ENCODE peak calls at places on chromosomes 1 and 21, in ten cellular contexts. C, W, V, J, R, N, H, Q, G and F are unnamed samples.

GRCh38 chr1:223714849-223715709 is 2.7 kb downstream of the CAPN2 start:
- DNase-seq in C (no peak), W (no peak), V (no peak), J (no peak), R (peak; percentile 49), N (peak; percentile 96), H (peak; percentile 53), Q (peak; percentile 66), G (peak; percentile 91), F (peak; percentile 52)

GRCh38 chr1:52904590-52905375 is 16.8 kb downstream of the ECHDC2 start:
- DNase-seq in C (peak; percentile 29), W (peak; percentile 25), V (no peak), J (peak; percentile 46), R (peak; percentile 86), N (no peak), H (no peak), Q (peak; percentile 10), G (no peak), F (peak; percentile 70)

GRCh38 chr1:22826630-22827580 is 116.3 kb downstream of the EPHB2 start:
- DNase-seq in C (peak; percentile 36), W (no peak), V (peak; percentile 43), J (no peak), R (no peak), N (no peak), H (no peak), Q (no peak), G (peak; percentile 30), F (no peak)

GRCh38 chr1:29812397-29813135 is 576.2 kb downstream of the PTPRU start:
- DNase-seq in C (peak; percentile 11), W (no peak), V (no peak), J (no peak), R (no peak), N (no peak), H (no peak), Q (no peak), G (no peak), F (peak; percentile 22)

GRCh38 chr1:188117436-188117835 is 1288.7 kb downstream of the PLA2G4A start:
- DNase-seq in C (no peak), W (no peak), V (no peak), J (no peak), R (no peak), N (no peak), H (no peak), Q (no peak), G (no peak), F (no peak)

GRCh38 chr1:151972533-151973270 is 21.0 kb downstream of the S100A10 start:
- DNase-seq in C (peak; percentile 66), W (no peak), V (no peak), J (no peak), R (no peak), N (peak; percentile 87), H (no peak), Q (peak; percentile 83), G (peak; percentile 91), F (peak; percentile 67)

GRCh38 chr1:190478193-190479007 is 736 bp upstream of the BRINP3 start:
- DNase-seq in C (no peak), W (no peak), V (no peak), J (no peak), R (no peak), N (peak; percentile 37), H (no peak), Q (peak; percentile 48), G (peak; percentile 49), F (no peak)

GRCh38 chr1:156920233-156921052 is at the start of gene LRRC71:
- DNase-seq in C (peak; percentile 78), W (peak; percentile 58), V (peak; percentile 79), J (peak; percentile 59), R (no peak), N (peak; percentile 64), H (peak; percentile 81), Q (peak; percentile 49), G (peak; percentile 77), F (peak; percentile 84)

GRCh38 chr1:173161510-173162221 is 45.5 kb downstream of the TNFSF4 start:
- DNase-seq in C (no peak), W (no peak), V (no peak), J (no peak), R (no peak), N (peak; percentile 86), H (no peak), Q (peak; percentile 3), G (peak; percentile 76), F (no peak)

GRCh38 chr1:155195201-155196102 is 12.2 kb downstream of the THBS3 start:
- DNase-seq in C (no peak), W (no peak), V (no peak), J (no peak), R (peak; percentile 56), N (peak; percentile 11), H (peak; percentile 51), Q (no peak), G (no peak), F (no peak)

GRCh38 chr1:116379057-116379630 is 6.1 kb downstream of the ATP1A1 start:
- DNase-seq in C (no peak), W (no peak), V (no peak), J (no peak), R (no peak), N (peak; percentile 14), H (no peak), Q (no peak), G (no peak), F (no peak)

GRCh38 chr1:169511339-169512028 is 25.7 kb upstream of the SLC19A2 start:
- DNase-seq in C (no peak), W (no peak), V (peak; percentile 48), J (no peak), R (no peak), N (peak; percentile 89), H (no peak), Q (no peak), G (peak; percentile 53), F (no peak)

GRCh38 chr21:27201197-27201596 is 234.3 kb upstream of the ADAMTS5 start:
- DNase-seq in C (no peak), W (no peak), V (no peak), J (no peak), R (no peak), N (peak; percentile 85), H (no peak), Q (no peak), G (no peak), F (no peak)

GRCh38 chr1:41728403-41729202 is 190.1 kb downstream of the HIVEP3 start:
- DNase-seq in C (no peak), W (no peak), V (no peak), J (peak; percentile 61), R (peak; percentile 50), N (no peak), H (no peak), Q (no peak), G (no peak), F (no peak)

GRCh38 chr1:27235827-27236226 is 1.4 kb downstream of the WDTC1 start:
- DNase-seq in C (no peak), W (no peak), V (no peak), J (no peak), R (no peak), N (peak; percentile 20), H (no peak), Q (no peak), G (peak; percentile 4), F (no peak)

DNA sequence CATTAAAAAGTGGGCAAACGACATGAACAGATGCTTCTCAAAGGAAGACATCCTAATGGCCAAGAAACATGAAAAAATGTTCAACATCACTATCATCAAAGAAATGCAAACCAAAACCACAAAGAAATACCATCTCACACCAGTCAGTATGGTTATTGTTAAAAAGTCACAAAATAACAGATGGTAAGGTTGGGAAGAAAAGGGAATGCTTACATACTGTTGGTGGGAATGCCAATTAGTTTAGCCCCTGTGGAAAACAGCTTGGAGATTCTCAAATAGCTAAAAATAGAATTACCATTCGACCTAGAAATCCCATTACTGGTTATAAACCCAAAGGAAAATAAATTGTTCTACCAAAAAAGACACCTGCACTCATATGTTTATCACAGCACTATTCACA is 369.4 kb downstream of the KCNH1 start:
- DNase-seq in C (no peak), W (no peak), V (no peak), J (no peak), R (no peak), N (no peak), H (no peak), Q (no peak), G (no peak), F (no peak)
- H3K27ac ChIP-seq in C (no peak overlapping the region), W (no peak overlapping the region), V (no peak overlapping the region), J (no peak overlapping the region), R (no peak overlapping the region), N (no peak overlapping the region), H (no peak overlapping the region), Q (no peak overlapping the region), G (no peak overlapping the region), F (no peak overlapping the region)

DNA sequence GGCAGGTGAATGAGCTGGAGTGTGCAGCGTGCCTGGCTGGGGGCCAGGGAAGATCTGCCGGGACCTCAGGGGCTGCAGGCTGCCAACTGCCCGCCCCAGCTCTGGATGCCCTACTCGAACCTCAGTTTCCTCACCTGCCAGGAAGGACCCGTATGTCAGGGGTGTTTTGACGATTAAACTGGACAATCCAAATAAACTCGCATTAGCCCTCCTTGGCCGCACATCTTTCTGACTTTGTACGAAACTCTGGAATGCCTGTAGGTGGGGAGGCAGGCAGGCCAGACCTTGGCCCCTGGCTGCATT is 8.3 kb upstream of the ZNF669 start:
- DNase-seq in C (no peak), W (no peak), V (no peak), J (no peak), R (no peak), N (no peak), H (no peak), Q (no peak), G (no peak), F (no peak)
- H3K4me3 ChIP-seq in C (peak overlapping the region; percentile 86), W (no peak overlapping the region), V (peak overlapping the region; percentile 83), J (no peak overlapping the region), R (peak overlapping the region; percentile 55), N (no peak overlapping the region), H (peak overlapping the region; percentile 61), Q (no peak overlapping the region), G (no peak overlapping the region), F (peak overlapping the region; percentile 74)

GRCh38 chr1:248688527-248689298 is 13.9 kb downstream of the OR14I1 start:
- DNase-seq in C (no peak), W (no peak), V (no peak), J (no peak), R (no peak), N (no peak), H (no peak), Q (no peak), G (no peak), F (no peak)

GRCh38 chr1:248691567-248692155 is 10.9 kb downstream of the OR14I1 start:
- DNase-seq in C (no peak), W (no peak), V (no peak), J (no peak), R (no peak), N (no peak), H (no peak), Q (no peak), G (no peak), F (no peak)

GRCh38 chr1:248681651-248682050 is 20.9 kb downstream of the OR14I1 start:
- DNase-seq in C (no peak), W (no peak), V (no peak), J (no peak), R (peak; percentile 25), N (no peak), H (no peak), Q (no peak), G (no peak), F (no peak)

GRCh38 chr1:248686815-248687214 is 15.8 kb downstream of the OR14I1 start:
- DNase-seq in C (no peak), W (peak; percentile 34), V (no peak), J (no peak), R (no peak), N (no peak), H (no peak), Q (no peak), G (no peak), F (no peak)
- H3K9me3 ChIP-seq in C (peaks cover 15% of the 10 kb centered on the region), W (no peaks in the 10 kb centered on the region), V (no peaks in the 10 kb centered on the region), J (no peaks in the 10 kb centered on the region), R (peaks cover 8% of the 10 kb centered on the region), N (peaks cover 6% of the 10 kb centered on the region), H (no peaks in the 10 kb centered on the region), Q (no peaks in the 10 kb centered on the region), G (peaks cover 2% of the 10 kb centered on the region), F (peaks cover 3% of the 10 kb centered on the region)

GRCh38 chr1:178726545-178726944 is 1.5 kb downstream of the RALGPS2 start:
- DNase-seq in C (no peak), W (no peak), V (no peak), J (no peak), R (no peak), N (no peak), H (no peak), Q (no peak), G (no peak), F (no peak)
- H3K27ac ChIP-seq in C (no peak overlapping the region), W (no peak overlapping the region), V (peak overlapping the region; percentile 91), J (peak overlapping the region; percentile 69), R (peak overlapping the region; percentile 96), N (peak overlapping the region; percentile 76), H (no peak overlapping the region), Q (peak overlapping the region; percentile 82), G (no peak overlapping the region), F (no peak overlapping the region)